ENCODE peak calls at places on chromosomes 11 and 22, in five cellular contexts. Z, U, A, B and J are unnamed samples.

GRCh38 chr11:86805873-86806310 is 5.5 kb downstream of the PRSS23 start:
- DNase-seq in Z (peak; percentile 32), U (peak; percentile 39), A (no peak), B (no peak), J (no peak)

GRCh38 chr11:68845351-68846002 is 3.8 kb upstream of the CPT1A start:
- DNase-seq in Z (no peak), U (peak; percentile 7), A (no peak), B (peak; percentile 52), J (no peak)

GRCh38 chr11:15197696-15198095 is 83.0 kb downstream of the INSC start:
- DNase-seq in Z (no peak), U (peak; percentile 55), A (peak; percentile 30), B (no peak), J (no peak)

GRCh38 chr11:44654596-44654995 is 72.2 kb upstream of the TSPAN18 start:
- DNase-seq in Z (no peak), U (no peak), A (no peak), B (no peak), J (no peak)

GRCh38 chr22:31881198-31881597 is 63.1 kb upstream of the YWHAH start:
- DNase-seq in Z (no peak), U (no peak), A (no peak), B (no peak), J (no peak)

GRCh38 chr11:10918698-10919097 is 60.8 kb upstream of the ZBED5 start:
- DNase-seq in Z (no peak), U (peak; percentile 63), A (no peak), B (no peak), J (no peak)

GRCh38 chr11:13287681-13288080 is 10.1 kb downstream of the BMAL1 start:
- DNase-seq in Z (no peak), U (no peak), A (no peak), B (no peak), J (no peak)

GRCh38 chr22:29072979-29073617 is at the start of gene KREMEN1:
- DNase-seq in Z (no peak), U (no peak), A (no peak), B (no peak), J (no peak)

GRCh38 chr11:130456276-130456675 is 7.8 kb downstream of the ADAMTS15 start:
- DNase-seq in Z (no peak), U (no peak), A (no peak), B (no peak), J (no peak)

GRCh38 chr22:37163618-37164534 is 14.2 kb upstream of the IL2RB start:
- DNase-seq in Z (no peak), U (no peak), A (no peak), B (no peak), J (no peak)

GRCh38 chr11:119550330-119550729 is 127.4 kb upstream of the THY1 start:
- DNase-seq in Z (no peak), U (peak; percentile 5), A (peak; percentile 23), B (no peak), J (peak; percentile 17)

GRCh38 chr22:46572911-46573780 is 35.7 kb upstream of the CELSR1 start:
- DNase-seq in Z (no peak), U (no peak), A (no peak), B (no peak), J (no peak)

GRCh38 chr11:102495161-102496042 is 35.1 kb downstream of the MMP7 start:
- DNase-seq in Z (peak; percentile 94), U (peak; percentile 91), A (peak; percentile 74), B (peak; percentile 87), J (peak; percentile 93)

GRCh38 chr11:96257972-96258951 is 84.7 kb downstream of the MAML2 start:
- DNase-seq in Z (no peak), U (peak; percentile 59), A (peak; percentile 45), B (no peak), J (no peak)

GRCh38 chr11:124758355-124759267 is 3.5 kb downstream of the ESAM start:
- DNase-seq in Z (peak; percentile 64), U (peak; percentile 56), A (peak; percentile 27), B (peak; percentile 94), J (peak; percentile 41)

GRCh38 chr11:11022126-11022730 is 164.4 kb upstream of the ZBED5 start:
- DNase-seq in Z (peak; percentile 58), U (peak; percentile 47), A (no peak), B (peak; percentile 42), J (peak; percentile 36)

GRCh38 chr11:26493616-26494015 is 78.4 kb downstream of the MUC15 start:
- DNase-seq in Z (no peak), U (no peak), A (no peak), B (no peak), J (no peak)

GRCh38 chr22:42655693-42656092 is 6.5 kb upstream of the CYB5R3 start:
- DNase-seq in Z (no peak), U (no peak), A (no peak), B (no peak), J (no peak)

GRCh38 chr11:95152878-95153856 is 63.5 kb downstream of the ENDOD1 start:
- DNase-seq in Z (no peak), U (no peak), A (no peak), B (no peak), J (no peak)

GRCh38 chr22:28180804-28181203 is 261.7 kb upstream of the PITPNB start:
- DNase-seq in Z (peak; percentile 15), U (no peak), A (peak; percentile 8), B (no peak), J (no peak)

GRCh38 chr22:50454556-50455075 is 20.2 kb downstream of the SBF1 start:
- DNase-seq in Z (no peak), U (no peak), A (no peak), B (no peak), J (no peak)

GRCh38 chr22:50455201-50455600 is 19.6 kb downstream of the SBF1 start:
- DNase-seq in Z (no peak), U (no peak), A (no peak), B (no peak), J (no peak)

GRCh38 chr22:50459016-50459415 is 15.8 kb downstream of the SBF1 start:
- DNase-seq in Z (no peak), U (no peak), A (no peak), B (no peak), J (no peak)

GRCh38 chr22:50456026-50456425 is 18.8 kb downstream of the SBF1 start:
- DNase-seq in Z (no peak), U (no peak), A (no peak), B (no peak), J (no peak)

GRCh38 chr22:50456466-50457234 is 18.2 kb downstream of the SBF1 start:
- DNase-seq in Z (no peak), U (no peak), A (no peak), B (no peak), J (no peak)
- TF ChIP-seq CTCF in Z (peak; percentile 13), U (no peak), A (no peak), B (peak; percentile 28), J (peak; percentile 11)

GRCh38 chr22:43923631-43924548 is at the start of gene PNPLA3:
- DNase-seq in Z (peak; percentile 84), U (peak; percentile 75), A (peak; percentile 78), B (peak; percentile 96), J (peak; percentile 90)

GRCh38 chr22:43923191-43923590 is 414 bp upstream of the PNPLA3 start:
- DNase-seq in Z (no peak), U (no peak), A (no peak), B (no peak), J (no peak)

GRCh38 chr22:43921361-43921760 is 2.2 kb upstream of the PNPLA3 start:
- DNase-seq in Z (peak; percentile 52), U (peak; percentile 56), A (peak; percentile 90), B (no peak), J (peak; percentile 62)

GRCh38 chr22:43919106-43919965 is 4.3 kb upstream of the PNPLA3 start:
- DNase-seq in Z (no peak), U (peak; percentile 65), A (peak; percentile 66), B (no peak), J (peak; percentile 84)

GRCh38 chr22:43922123-43922522 is 1.5 kb upstream of the PNPLA3 start:
- DNase-seq in Z (no peak), U (no peak), A (no peak), B (no peak), J (no peak)
- TF ChIP-seq CTCF in Z (peak; percentile 7), U (no peak), A (no peak), B (no peak), J (no peak)

DNA sequence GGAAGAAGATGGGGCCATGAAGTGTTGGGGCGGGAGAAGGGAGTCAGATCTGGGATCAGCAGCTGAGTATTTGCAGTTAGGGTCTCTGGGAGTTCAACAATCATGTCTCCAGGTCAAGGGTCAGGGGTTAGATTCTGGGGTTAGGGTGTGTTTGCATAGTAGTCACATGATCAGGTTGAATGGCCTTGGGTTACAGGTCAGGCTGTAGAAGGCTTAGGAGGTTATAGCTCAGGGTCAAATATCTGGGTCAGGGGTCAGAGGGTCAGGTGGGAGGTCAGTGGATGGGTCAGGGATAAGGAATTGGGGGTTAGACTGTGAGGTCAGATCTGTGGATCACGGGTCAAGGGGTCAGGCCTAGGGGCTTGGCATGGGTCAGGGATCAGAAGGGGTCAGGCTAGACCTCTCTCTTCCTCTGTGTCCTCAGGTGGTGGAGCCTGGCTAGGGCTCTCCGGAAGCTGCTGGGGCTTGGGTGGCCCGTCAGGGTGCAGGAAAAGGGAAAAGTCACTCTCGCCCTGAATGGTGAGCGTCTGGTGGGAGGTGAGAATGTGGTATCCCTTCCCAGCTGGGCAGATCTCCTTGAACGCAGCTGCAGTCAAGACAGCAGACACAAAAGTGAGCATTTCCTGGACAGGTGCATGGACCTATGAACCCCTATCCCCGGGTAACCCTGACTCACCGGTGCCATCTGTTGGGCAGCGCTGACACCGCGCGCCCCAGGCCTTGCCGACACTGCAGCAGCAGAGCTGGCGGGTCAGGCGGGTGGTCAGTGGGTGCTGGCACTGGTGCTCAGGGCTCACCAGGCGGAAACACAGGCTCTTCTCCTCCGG is 6.4 kb downstream of the LTBP3 start:
- DNase-seq in Z (peak; percentile 29), U (peak; percentile 40), A (no peak), B (peak; percentile 78), J (peak; percentile 48)
- TF ChIP-seq CTCF in Z (peak; percentile 25), U (peak; percentile 25), A (peak; percentile 9), B (peak; percentile 43), J (peak; percentile 62)

DNA sequence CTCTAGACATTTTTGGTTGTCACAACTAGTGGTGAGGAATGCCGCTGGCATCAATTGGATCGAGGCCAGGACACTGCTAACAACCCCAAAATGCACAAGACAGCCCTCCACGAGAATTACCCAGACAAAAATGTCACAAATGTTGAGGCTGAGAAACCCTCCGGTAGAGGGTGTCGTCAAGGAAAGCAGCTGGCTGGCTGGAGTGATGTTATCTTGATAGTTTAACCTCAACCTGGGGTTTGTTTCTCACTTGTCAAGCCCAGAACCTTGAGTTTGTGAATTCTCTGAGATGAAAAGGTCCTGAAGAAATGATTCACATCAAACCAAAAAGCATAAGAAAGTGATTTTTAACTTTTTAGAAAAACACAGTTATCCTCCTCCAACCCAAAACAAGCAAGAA is 21.1 kb upstream of the TMPRSS13 start:
- DNase-seq in Z (no peak), U (no peak), A (no peak), B (no peak), J (no peak)
- TF ChIP-seq CTCF in Z (peak; percentile 6), U (peak; percentile 13), A (peak; percentile 6), B (peak; percentile 42), J (no peak)

GRCh38 chr11:74492084-74492483 is 1.4 kb downstream of the LIPT2 start:
- DNase-seq in Z (no peak), U (no peak), A (no peak), B (no peak), J (no peak)

GRCh38 chr11:74492974-74493815 is at the start of gene LIPT2:
- DNase-seq in Z (peak; percentile 97), U (peak; percentile 96), A (peak; percentile 94), B (peak; percentile 99), J (peak; percentile 98)

GRCh38 chr11:74490945-74491344 is 2.6 kb downstream of the LIPT2 start:
- DNase-seq in Z (no peak), U (no peak), A (no peak), B (no peak), J (no peak)

GRCh38 chr11:74485868-74486267 is 7.7 kb downstream of the LIPT2 start:
- DNase-seq in Z (no peak), U (no peak), A (no peak), B (no peak), J (no peak)

GRCh38 chr11:74487875-74488274 is 5.6 kb downstream of the LIPT2 start:
- DNase-seq in Z (no peak), U (peak; percentile 10), A (no peak), B (no peak), J (peak; percentile 31)
- TF ChIP-seq CTCF in Z (peak; percentile 6), U (no peak), A (peak; percentile 17), B (no peak), J (peak; percentile 16)